ENCODE peak calls at places on chromosomes 12 and 14, in four cellular contexts. One of them, this sample, is unnamed.

GRCh38 chr14:36657409-36658090 is 4.1 kb upstream of the PAX9 start:
- DNase-seq in activated CD8-positive, alpha-beta memory T cell treated with anti-CD3 and anti-CD28 coated beads, Interleukin-2, amount 10 ng/mL, durations not matched to agents 7 days and 5 days: no peak
- DNase-seq in NCI-H774: peak
- DNase-seq in neural progenitor cell: peak
- DNase-seq in this sample: no peak

GRCh38 chr12:67531051-67531450 is 117.5 kb upstream of the DYRK2 start:
- DNase-seq in activated CD8-positive, alpha-beta memory T cell treated with anti-CD3 and anti-CD28 coated beads, Interleukin-2, amount 10 ng/mL, durations not matched to agents 7 days and 5 days: no peak
- DNase-seq in NCI-H774: no peak
- DNase-seq in neural progenitor cell: no peak
- DNase-seq in this sample: no peak

GRCh38 chr14:47227051-47227600 is 448.3 kb downstream of the MDGA2 start:
- DNase-seq in activated CD8-positive, alpha-beta memory T cell treated with anti-CD3 and anti-CD28 coated beads, Interleukin-2, amount 10 ng/mL, durations not matched to agents 7 days and 5 days: no peak
- DNase-seq in NCI-H774: no peak
- DNase-seq in neural progenitor cell: no peak
- DNase-seq in this sample: peak

GRCh38 chr12:124030510-124030909 is 57.5 kb downstream of the ZNF664 start:
- DNase-seq in activated CD8-positive, alpha-beta memory T cell treated with anti-CD3 and anti-CD28 coated beads, Interleukin-2, amount 10 ng/mL, durations not matched to agents 7 days and 5 days: no peak
- DNase-seq in NCI-H774: no peak
- DNase-seq in neural progenitor cell: peak
- DNase-seq in this sample: no peak

GRCh38 chr12:103771466-103771865 is 69.6 kb downstream of the NT5DC3 start:
- DNase-seq in activated CD8-positive, alpha-beta memory T cell treated with anti-CD3 and anti-CD28 coated beads, Interleukin-2, amount 10 ng/mL, durations not matched to agents 7 days and 5 days: no peak
- DNase-seq in NCI-H774: no peak
- DNase-seq in neural progenitor cell: peak
- DNase-seq in this sample: no peak

GRCh38 chr14:76465651-76466050 is 89.7 kb downstream of the ESRRB start:
- DNase-seq in activated CD8-positive, alpha-beta memory T cell treated with anti-CD3 and anti-CD28 coated beads, Interleukin-2, amount 10 ng/mL, durations not matched to agents 7 days and 5 days: no peak
- DNase-seq in NCI-H774: no peak
- DNase-seq in neural progenitor cell: no peak
- DNase-seq in this sample: no peak

GRCh38 chr14:79018846-79019245 is 848.7 kb downstream of the NRXN3 start:
- DNase-seq in activated CD8-positive, alpha-beta memory T cell treated with anti-CD3 and anti-CD28 coated beads, Interleukin-2, amount 10 ng/mL, durations not matched to agents 7 days and 5 days: no peak
- DNase-seq in NCI-H774: no peak
- DNase-seq in neural progenitor cell: no peak
- DNase-seq in this sample: peak

GRCh38 chr14:44657153-44657552 is 150.1 kb upstream of the FSCB start:
- DNase-seq in activated CD8-positive, alpha-beta memory T cell treated with anti-CD3 and anti-CD28 coated beads, Interleukin-2, amount 10 ng/mL, durations not matched to agents 7 days and 5 days: no peak
- DNase-seq in NCI-H774: no peak
- DNase-seq in neural progenitor cell: no peak
- DNase-seq in this sample: no peak

GRCh38 chr12:104292872-104293794 is 10.4 kb upstream of the EID3 start:
- DNase-seq in activated CD8-positive, alpha-beta memory T cell treated with anti-CD3 and anti-CD28 coated beads, Interleukin-2, amount 10 ng/mL, durations not matched to agents 7 days and 5 days: no peak
- DNase-seq in NCI-H774: no peak
- DNase-seq in neural progenitor cell: no peak
- DNase-seq in this sample: no peak

GRCh38 chr14:103329421-103330347 is 4.4 kb upstream of the EIF5 start:
- DNase-seq in activated CD8-positive, alpha-beta memory T cell treated with anti-CD3 and anti-CD28 coated beads, Interleukin-2, amount 10 ng/mL, durations not matched to agents 7 days and 5 days: no peak
- DNase-seq in NCI-H774: peak
- DNase-seq in neural progenitor cell: no peak
- DNase-seq in this sample: no peak

GRCh38 chr12:49200882-49201594 is 12.2 kb upstream of the TUBA1A start:
- DNase-seq in activated CD8-positive, alpha-beta memory T cell treated with anti-CD3 and anti-CD28 coated beads, Interleukin-2, amount 10 ng/mL, durations not matched to agents 7 days and 5 days: no peak
- DNase-seq in NCI-H774: peak
- DNase-seq in neural progenitor cell: no peak
- DNase-seq in this sample: peak

GRCh38 chr12:110165540-110166159 is 41.5 kb downstream of the IFT81 start:
- DNase-seq in activated CD8-positive, alpha-beta memory T cell treated with anti-CD3 and anti-CD28 coated beads, Interleukin-2, amount 10 ng/mL, durations not matched to agents 7 days and 5 days: no peak
- DNase-seq in NCI-H774: peak
- DNase-seq in neural progenitor cell: no peak
- DNase-seq in this sample: no peak

GRCh38 chr14:52080817-52081755 is 12.2 kb upstream of the NID2 start:
- DNase-seq in activated CD8-positive, alpha-beta memory T cell treated with anti-CD3 and anti-CD28 coated beads, Interleukin-2, amount 10 ng/mL, durations not matched to agents 7 days and 5 days: no peak
- DNase-seq in NCI-H774: peak
- DNase-seq in neural progenitor cell: no peak
- DNase-seq in this sample: peak

GRCh38 chr12:83818888-83819287 is 1093.7 kb downstream of the SLC6A15 start:
- DNase-seq in activated CD8-positive, alpha-beta memory T cell treated with anti-CD3 and anti-CD28 coated beads, Interleukin-2, amount 10 ng/mL, durations not matched to agents 7 days and 5 days: no peak
- DNase-seq in NCI-H774: no peak
- DNase-seq in neural progenitor cell: no peak
- DNase-seq in this sample: no peak

GRCh38 chr14:58639842-58640484 is 2.2 kb downstream of the DACT1 start:
- DNase-seq in activated CD8-positive, alpha-beta memory T cell treated with anti-CD3 and anti-CD28 coated beads, Interleukin-2, amount 10 ng/mL, durations not matched to agents 7 days and 5 days: no peak
- DNase-seq in NCI-H774: no peak
- DNase-seq in neural progenitor cell: peak
- DNase-seq in this sample: peak

GRCh38 chr12:92743026-92743425 is 40.2 kb downstream of the PLEKHG7 start:
- DNase-seq in activated CD8-positive, alpha-beta memory T cell treated with anti-CD3 and anti-CD28 coated beads, Interleukin-2, amount 10 ng/mL, durations not matched to agents 7 days and 5 days: no peak
- DNase-seq in NCI-H774: no peak
- DNase-seq in neural progenitor cell: no peak
- DNase-seq in this sample: no peak

GRCh38 chr14:99758121-99758871 is 34.9 kb upstream of the EML1 start:
- DNase-seq in activated CD8-positive, alpha-beta memory T cell treated with anti-CD3 and anti-CD28 coated beads, Interleukin-2, amount 10 ng/mL, durations not matched to agents 7 days and 5 days: no peak
- DNase-seq in NCI-H774: no peak
- DNase-seq in neural progenitor cell: peak
- DNase-seq in this sample: peak

GRCh38 chr14:98103705-98104104 is 1168.3 kb downstream of the BCL11B start:
- DNase-seq in activated CD8-positive, alpha-beta memory T cell treated with anti-CD3 and anti-CD28 coated beads, Interleukin-2, amount 10 ng/mL, durations not matched to agents 7 days and 5 days: no peak
- DNase-seq in NCI-H774: no peak
- DNase-seq in neural progenitor cell: no peak
- DNase-seq in this sample: no peak

GRCh38 chr14:35215110-35215872 is 76.9 kb upstream of the PSMA6 start:
- DNase-seq in activated CD8-positive, alpha-beta memory T cell treated with anti-CD3 and anti-CD28 coated beads, Interleukin-2, amount 10 ng/mL, durations not matched to agents 7 days and 5 days: no peak
- DNase-seq in NCI-H774: no peak
- DNase-seq in neural progenitor cell: peak
- DNase-seq in this sample: peak